ENCODE peak calls at places on chromosomes 16 and 17, in ten cellular contexts. C, X, W, K, D, V, T, A, E and G are unnamed samples.

GRCh38 chr17:6059406-6059805 is 10.8 kb upstream of the WSCD1 start:
- DNase-seq in K (no peak), T (no peak), E (no peak), C (no peak), X (no peak), D (no peak), W (no peak), V (no peak), A (no peak), G (no peak)

GRCh38 chr17:50871369-50871768 is 5.2 kb upstream of the TOB1 start:
- DNase-seq in E (no peak), T (no peak), A (no peak), V (no peak), K (no peak), C (peak; percentile 39), X (no peak), W (no peak), D (no peak), G (no peak)

GRCh38 chr17:5642752-5643151 is 58.4 kb upstream of the NLRP1 start:
- DNase-seq in W (no peak), X (no peak), K (no peak), T (no peak), E (no peak), V (no peak), D (no peak), A (no peak), C (no peak), G (no peak)

GRCh38 chr17:61551255-61551742 is 39.7 kb downstream of the NACA2 start:
- DNase-seq in W (no peak), K (no peak), C (peak; percentile 5), T (peak; percentile 55), E (no peak), D (peak; percentile 18), V (no peak), X (no peak), A (peak; percentile 61), G (peak; percentile 55)

GRCh38 chr17:28599311-28600184 is 723 bp upstream of the SPAG5 start:
- DNase-seq in W (peak; percentile 52), A (peak; percentile 41), D (peak; percentile 65), X (peak; percentile 52), K (peak; percentile 42), C (peak; percentile 84), V (peak; percentile 77), T (peak; percentile 87), E (peak; percentile 70), G (peak; percentile 87)

GRCh38 chr17:37388266-37388665 is 12.5 kb downstream of the C17orf78 start:
- DNase-seq in X (no peak), C (no peak), E (no peak), D (no peak), W (no peak), V (no peak), K (no peak), T (peak; percentile 32), A (no peak), G (no peak)

GRCh38 chr17:60464343-60464742 is 42.1 kb downstream of the CHCT1 start:
- DNase-seq in C (no peak), W (no peak), V (no peak), T (no peak), X (no peak), K (no peak), A (no peak), E (no peak), D (no peak), G (no peak)

GRCh38 chr16:67170168-67170947 is at the start of gene NOL3:
- DNase-seq in T (peak; percentile 92), A (peak; percentile 87), K (peak; percentile 74), E (peak; percentile 82), V (peak; percentile 88), X (no peak), D (peak; percentile 41), W (peak; percentile 90), C (peak; percentile 77), G (peak; percentile 88)

GRCh38 chr17:32502710-32503109 is 15.9 kb downstream of the CDK5R1 start:
- DNase-seq in K (no peak), E (no peak), W (no peak), D (no peak), T (no peak), X (no peak), C (no peak), A (no peak), V (no peak), G (no peak)

GRCh38 chr16:30958164-30959083 is 870 bp downstream of the SETD1A start:
- DNase-seq in T (peak; percentile 88), W (peak; percentile 14), E (peak; percentile 67), V (no peak), C (peak; percentile 71), A (peak; percentile 75), X (no peak), K (peak; percentile 82), D (no peak), G (peak; percentile 34)

GRCh38 chr16:57735755-57736418 is at the start of gene KATNB1:
- DNase-seq in X (no peak), C (no peak), V (no peak), K (no peak), A (peak; percentile 46), W (no peak), D (no peak), T (peak; percentile 26), E (no peak), G (no peak)

GRCh38 chr17:42463976-42464400 is 5.3 kb downstream of the ATP6V0A1 start:
- DNase-seq in W (no peak), D (no peak), A (no peak), X (no peak), K (no peak), V (no peak), E (no peak), C (no peak), T (peak; percentile 60), G (peak; percentile 28)

GRCh38 chr16:23965137-23965733 is 129.5 kb downstream of the PRKCB start:
- DNase-seq in V (no peak), E (no peak), K (no peak), A (no peak), C (no peak), W (no peak), D (no peak), T (no peak), X (no peak), G (no peak)

GRCh38 chr17:33531311-33531710 is 238.2 kb upstream of the ASIC2 start:
- DNase-seq in C (no peak), W (no peak), X (no peak), A (no peak), T (no peak), V (no peak), D (no peak), E (no peak), K (no peak), G (no peak)

GRCh38 chr16:78579020-78579419 is 479.6 kb downstream of the WWOX start:
- DNase-seq in A (no peak), D (no peak), X (no peak), V (no peak), T (no peak), E (no peak), K (no peak), W (no peak), C (no peak), G (no peak)

GRCh38 chr17:68707032-68707431 is 105.9 kb upstream of the FAM20A start:
- DNase-seq in C (no peak), K (no peak), D (peak; percentile 70), T (no peak), V (no peak), A (peak; percentile 2), W (peak; percentile 28), E (no peak), X (no peak), G (no peak)

GRCh38 chr17:72600934-72601333 is 480.1 kb downstream of the SOX9 start:
- DNase-seq in A (no peak), C (no peak), V (no peak), X (no peak), T (peak; percentile 68), K (no peak), E (no peak), D (no peak), W (no peak), G (no peak)

GRCh38 chr16:75296606-75297005 is 45.2 kb upstream of the BCAR1 start:
- DNase-seq in C (no peak), A (no peak), E (peak; percentile 90), T (no peak), K (no peak), X (no peak), W (no peak), V (no peak), D (no peak), G (peak; percentile 86)

GRCh38 chr16:7304257-7304656 is 28.4 kb upstream of the RBFOX1 start:
- DNase-seq in K (no peak), V (no peak), W (peak; percentile 14), T (no peak), D (no peak), E (no peak), A (no peak), C (no peak), X (no peak), G (no peak)

GRCh38 chr17:66724581-66725341 is 110.2 kb upstream of the CACNG5 start:
- DNase-seq in T (no peak), A (no peak), C (no peak), W (no peak), V (no peak), D (peak; percentile 28), E (peak; percentile 54), K (no peak), X (no peak), G (peak; percentile 68)

GRCh38 chr16:56589141-56590039 is at the start of gene MT3:
- DNase-seq in D (no peak), T (peak; percentile 39), K (no peak), X (no peak), E (peak; percentile 39), W (peak; percentile 68), A (peak; percentile 87), C (no peak), V (peak; percentile 61), G (no peak)

GRCh38 chr16:49664221-49665215 is 191.4 kb downstream of the ZNF423 start:
- DNase-seq in C (no peak), K (no peak), V (peak; percentile 70), T (no peak), W (peak; percentile 39), A (no peak), E (peak; percentile 62), X (no peak), D (no peak), G (peak; percentile 8)

GRCh38 chr16:71540-72341 is 690 bp downstream of the RHBDF1 start:
- DNase-seq in E (peak; percentile 80), X (no peak), W (peak; percentile 94), V (peak; percentile 87), C (no peak), D (no peak), K (peak; percentile 52), A (peak; percentile 97), T (peak; percentile 87), G (peak; percentile 40)

GRCh38 chr17:77311371-77311981 is 170.7 kb downstream of the SEC14L1 start:
- DNase-seq in D (no peak), K (no peak), E (no peak), X (no peak), W (no peak), A (no peak), V (no peak), T (no peak), C (no peak), G (no peak)

GRCh38 chr16:58421029-58421428 is 28.8 kb downstream of the GINS3 start:
- DNase-seq in K (no peak), W (no peak), D (no peak), X (no peak), V (no peak), A (no peak), C (no peak), E (no peak), T (no peak), G (no peak)

GRCh38 chr17:72696156-72696555 is 396.3 kb downstream of the SLC39A11 start:
- DNase-seq in A (no peak), D (no peak), E (no peak), C (no peak), K (no peak), V (no peak), T (no peak), X (no peak), W (no peak), G (no peak)

GRCh38 chr16:67186550-67186950 is 2.8 kb upstream of the MATCAP1 start:
- DNase-seq in A (peak; percentile 58), T (peak; percentile 92), E (no peak), V (no peak), D (no peak), K (no peak), C (no peak), W (peak; percentile 74), X (no peak), G (no peak)

GRCh38 chr16:71919033-71919432 is 23.7 kb downstream of the IST1 start:
- DNase-seq in D (no peak), A (no peak), T (no peak), V (no peak), C (peak; percentile 69), X (no peak), K (no peak), E (no peak), W (no peak), G (no peak)